ENCODE peak calls at places on chromosomes 11 and 22, in eight cellular contexts. V, M, P, G, W, S, B and R are unnamed samples. For H3K4me1, the result is how much of the 10 kb centered on the place peaks cover.

GRCh38 chr11:101960231-101960630 is 43.9 kb upstream of the ANGPTL5 start:
- DNase-seq in V (no peak), M (no peak), P (no peak), G (no peak), W (no peak), S (no peak), B (no peak), R (peak)

GRCh38 chr11:66322732-66323427 is 6.0 kb upstream of the CD248 start:
- DNase-seq in V (no peak), M (no peak), P (no peak), G (no peak), W (no peak), S (peak), B (no peak), R (peak)

GRCh38 chr11:118606157-118606843 is 1.1 kb upstream of the PHLDB1 start:
- DNase-seq in V (no peak), M (no peak), P (no peak), G (peak), W (no peak), S (no peak), B (no peak), R (no peak)

GRCh38 chr11:72239296-72239848 is 4.6 kb downstream of the PHOX2A start:
- DNase-seq in V (no peak), M (no peak), P (peak), G (peak), W (no peak), S (peak), B (peak), R (no peak)

GRCh38 chr11:76208829-76209670 is 2.7 kb upstream of the WNT11 start:
- DNase-seq in V (peak), M (peak), P (peak), G (peak), W (peak), S (peak), B (no peak), R (peak)

GRCh38 chr11:114078423-114078822 is 18.9 kb downstream of the ZBTB16 start:
- DNase-seq in V (no peak), M (no peak), P (no peak), G (no peak), W (no peak), S (no peak), B (no peak), R (no peak)

GRCh38 chr22:45318558-45319318 is 9.0 kb downstream of the FAM118A start:
- DNase-seq in V (no peak), M (peak), P (no peak), G (no peak), W (peak), S (no peak), B (peak), R (no peak)

GRCh38 chr22:21849489-21849888 is 18.0 kb downstream of the MAPK1 start:
- DNase-seq in V (no peak), M (no peak), P (no peak), G (no peak), W (no peak), S (no peak), B (no peak), R (no peak)

GRCh38 chr22:48819991-48820390 is 1007.7 kb downstream of the BRD1 start:
- DNase-seq in V (no peak), M (no peak), P (no peak), G (no peak), W (no peak), S (no peak), B (no peak), R (no peak)

GRCh38 chr11:76214968-76215548 is 8.8 kb upstream of the WNT11 start:
- DNase-seq in V (no peak), M (no peak), P (no peak), G (no peak), W (no peak), S (no peak), B (no peak), R (no peak)

GRCh38 chr11:2517016-2517385 is 72.2 kb downstream of the KCNQ1 start:
- DNase-seq in V (no peak), M (no peak), P (no peak), G (no peak), W (no peak), S (peak), B (no peak), R (no peak)

GRCh38 chr22:44582016-44582415 is 84.0 kb upstream of the RTL6 start:
- DNase-seq in V (no peak), M (no peak), P (no peak), G (peak), W (no peak), S (peak), B (no peak), R (no peak)

GRCh38 chr11:130118636-130119387 is 40.8 kb upstream of the ST14 start:
- DNase-seq in V (no peak), M (peak), P (no peak), G (no peak), W (no peak), S (no peak), B (no peak), R (no peak)

GRCh38 chr22:19492504-19493174 is 12.9 kb downstream of the CDC45 start:
- DNase-seq in V (no peak), M (no peak), P (no peak), G (no peak), W (no peak), S (no peak), B (no peak), R (no peak)

GRCh38 chr22:22045576-22046335 is 63.2 kb upstream of the TOP3B start:
- DNase-seq in V (no peak), M (peak), P (no peak), G (no peak), W (no peak), S (no peak), B (no peak), R (no peak)

GRCh38 chr11:124878497-124879228 is 13.4 kb downstream of the ROBO3 start:
- DNase-seq in V (no peak), M (no peak), P (no peak), G (peak), W (no peak), S (no peak), B (no peak), R (no peak)

GRCh38 chr11:9160166-9160565 is 68.8 kb upstream of the SCUBE2 start:
- DNase-seq in V (no peak), M (no peak), P (no peak), G (no peak), W (no peak), S (no peak), B (no peak), R (no peak)
- H3K27ac ChIP-seq in V (no peak), M (no peak), P (no peak), G (no peak), W (no peak), S (no peak), B (no peak), R (no peak)

GRCh38 chr11:128497057-128497957 is 90.1 kb downstream of the ETS1 start:
- DNase-seq in V (peak), M (no peak), P (no peak), G (peak), W (peak), S (peak), B (peak), R (peak)
- H3K4me3 ChIP-seq in V (peak), M (no peak), P (no peak), G (no peak), W (peak), S (no peak), B (peak), R (no peak)

GRCh38 chr11:46590740-46591606 is 2.9 kb downstream of the AMBRA1 start:
- DNase-seq in V (no peak), M (no peak), P (no peak), G (peak), W (peak), S (no peak), B (no peak), R (no peak)
- H3K4me1 ChIP-seq in V (under half), M (under half), P (under half), G (half or more), W (under half), S (under half), B (under half), R (under half)

GRCh38 chr11:1390603-1391164 is 950 bp downstream of the BRSK2 start:
- DNase-seq in V (no peak), M (no peak), P (no peak), G (no peak), W (no peak), S (peak), B (no peak), R (no peak)

GRCh38 chr11:1388763-1389102 is 1.0 kb upstream of the BRSK2 start:
- DNase-seq in V (no peak), M (no peak), P (no peak), G (no peak), W (no peak), S (no peak), B (no peak), R (no peak)

GRCh38 chr11:1389103-1389931 is 417 bp upstream of the BRSK2 start:
- DNase-seq in V (peak), M (peak), P (peak), G (peak), W (peak), S (peak), B (peak), R (peak)

GRCh38 chr11:1391165-1392010 is 1.7 kb downstream of the BRSK2 start:
- DNase-seq in V (no peak), M (no peak), P (no peak), G (peak), W (no peak), S (no peak), B (no peak), R (no peak)

DNA sequence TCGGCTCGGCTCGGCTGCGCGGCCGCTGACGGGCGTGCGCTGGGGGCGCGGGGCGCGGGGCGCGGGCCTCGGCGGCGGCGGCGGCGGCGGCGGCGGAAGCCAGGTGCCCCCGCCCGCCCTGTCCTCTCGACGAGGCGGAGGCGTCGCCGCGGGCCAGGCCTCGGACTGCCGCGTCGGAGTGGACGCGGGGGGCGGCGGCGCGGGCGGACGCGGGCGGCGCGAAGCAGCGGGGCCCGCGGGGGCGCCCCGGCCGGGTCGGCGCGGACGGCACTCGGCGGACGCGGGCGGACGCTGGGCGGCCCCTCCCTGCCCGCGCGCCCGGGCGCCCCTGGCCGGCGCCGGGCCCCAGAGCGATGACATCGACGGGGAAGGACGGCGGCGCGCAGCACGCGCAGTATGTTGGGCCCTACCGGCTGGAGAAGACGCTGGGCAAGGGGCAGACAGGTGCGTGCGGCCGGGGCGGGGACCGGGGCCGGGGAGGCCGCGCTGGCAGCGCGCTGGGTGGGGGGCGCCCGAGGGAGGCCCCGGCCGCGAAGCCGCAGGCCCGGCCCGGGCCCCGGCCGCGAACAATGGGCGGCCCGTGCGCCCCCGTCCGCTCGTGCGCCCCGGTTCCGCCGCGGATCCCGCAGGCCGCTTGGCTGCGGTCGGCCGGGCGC is at the start of gene BRSK2:
- DNase-seq in V (no peak), M (no peak), P (no peak), G (no peak), W (no peak), S (peak), B (no peak), R (no peak)
- H3K27ac ChIP-seq in V (peak), M (no peak), P (no peak), G (no peak), W (no peak), S (no peak), B (no peak), R (no peak)

GRCh38 chr11:47392546-47393162 is 14.3 kb upstream of the SPI1 start:
- DNase-seq in V (no peak), M (no peak), P (no peak), G (no peak), W (no peak), S (no peak), B (no peak), R (no peak)
- H3K4me3 ChIP-seq in V (no peak), M (no peak), P (no peak), G (no peak), W (no peak), S (no peak), B (no peak), R (no peak)

GRCh38 chr11:47187723-47188122 is 1.5 kb upstream of the PACSIN3 start:
- DNase-seq in V (no peak), M (no peak), P (no peak), G (no peak), W (no peak), S (no peak), B (peak), R (no peak)
- H3K4me1 ChIP-seq in V (under half), M (under half), P (under half), G (under half), W (under half), S (under half), B (under half), R (under half)